ENCODE peak calls at places on chromosomes 13 and 19, in six cellular contexts. D is OCI-LY7; S is IMR-90; B is naive thymus-derived CD4-positive, alpha-beta T cell; C is CD4-positive, alpha-beta memory T cell; N is effector memory CD4-positive, alpha-beta T cell. J is an unnamed sample. For H3K4me1, the result is how much of the 10 kb centered on the place peaks cover.

GRCh38 chr13:37475966-37476365 is 122.6 kb downstream of the POSTN start:
- DNase-seq in S (peak), D (no peak), C (no peak), N (no peak), B (no peak), J (no peak)

GRCh38 chr13:79966039-79966438 is 374.9 kb downstream of the SPRY2 start:
- DNase-seq in D (no peak), B (no peak), C (no peak), S (peak), N (no peak), J (no peak)

GRCh38 chr13:59269476-59269875 is 894.3 kb downstream of the DIAPH3 start:
- DNase-seq in C (no peak), B (no peak), N (no peak), S (peak), D (no peak), J (no peak)

GRCh38 chr13:43883636-43884035 is 3.9 kb downstream of the LACC1 start:
- DNase-seq in D (no peak), C (no peak), S (peak), N (no peak), B (no peak), J (no peak)

GRCh38 chr19:29660835-29661234 is 4.4 kb upstream of the PLEKHF1 start:
- DNase-seq in S (no peak), C (no peak), N (no peak), B (peak), D (no peak), J (no peak)

GRCh38 chr19:51366050-51366998 is at the start of gene ETFB:
- DNase-seq in S (peak), B (peak), N (peak), C (peak), D (peak), J (peak)

GRCh38 chr19:48900477-48901452 is 653 bp downstream of the NUCB1 start:
- DNase-seq in C (peak), B (no peak), D (peak), S (peak), N (no peak), J (peak)

GRCh38 chr19:35666251-35666913 is at the start of gene UPK1A:
- DNase-seq in C (no peak), N (no peak), D (no peak), S (no peak), B (no peak), J (no peak)

GRCh38 chr13:31996611-31997010 is 35.0 kb upstream of the FRY start:
- DNase-seq in S (no peak), N (no peak), C (no peak), B (no peak), D (no peak), J (no peak)

GRCh38 chr13:68023838-68024581 is 793.9 kb upstream of the PCDH9 start:
- DNase-seq in S (no peak), N (no peak), B (no peak), D (no peak), C (no peak), J (no peak)

GRCh38 chr13:113152894-113153809 is 5.3 kb upstream of the PROZ start:
- DNase-seq in S (no peak), N (no peak), B (peak), D (peak), C (no peak), J (peak)

GRCh38 chr19:14337510-14337909 is 43.7 kb upstream of the ADGRE5 start:
- DNase-seq in N (peak), S (no peak), B (no peak), C (peak), D (peak), J (peak)

GRCh38 chr19:3536429-3537100 is 2.4 kb upstream of the TEKTIP1 start:
- DNase-seq in C (no peak), S (no peak), B (no peak), N (no peak), D (no peak), J (no peak)
- H3K4me1 ChIP-seq in C (under half), S (under half), B (under half), N (under half), D (under half), J (under half)

DNA sequence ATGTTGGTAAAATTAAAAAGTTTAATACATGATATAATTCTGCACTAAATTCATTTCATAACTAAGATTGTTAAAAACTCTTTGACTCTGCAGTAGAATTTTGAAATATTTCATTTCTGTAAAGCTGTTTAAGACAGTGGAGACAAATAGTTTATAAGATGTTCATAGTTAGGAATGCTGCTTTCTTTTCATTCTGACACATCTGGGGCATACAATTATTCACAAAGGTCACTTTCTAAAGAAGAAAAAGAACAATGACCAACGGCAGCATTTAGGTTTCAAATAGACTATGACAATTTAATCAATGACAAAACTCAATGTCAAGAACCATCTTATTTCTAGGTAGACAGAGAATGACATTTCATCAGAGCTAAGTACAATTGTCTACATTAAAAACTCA is 1422.1 kb downstream of the PCDH9 start:
- DNase-seq in B (no peak), S (peak), D (no peak), N (no peak), C (no peak), J (no peak)
- H3K27ac ChIP-seq in B (no peak), S (no peak), D (no peak), N (no peak), C (no peak), J (no peak)

GRCh38 chr13:78602561-78603239 is 652 bp downstream of the POU4F1 start:
- DNase-seq in B (no peak), D (peak), C (no peak), N (no peak), S (no peak), J (no peak)

GRCh38 chr13:78601124-78601885 is 2.0 kb downstream of the POU4F1 start:
- DNase-seq in S (peak), C (no peak), D (no peak), B (no peak), N (no peak), J (peak)

GRCh38 chr13:78604782-78605611 is 1.6 kb upstream of the POU4F1 start:
- DNase-seq in S (peak), B (no peak), D (peak), N (no peak), C (no peak), J (no peak)

GRCh38 chr13:78601886-78602560 is 1.3 kb downstream of the POU4F1 start:
- DNase-seq in S (no peak), B (no peak), C (no peak), D (no peak), N (no peak), J (no peak)

GRCh38 chr13:78603240-78603947 is at the start of gene POU4F1:
- DNase-seq in D (peak), N (peak), B (no peak), C (peak), S (peak), J (peak)
- H3K4me1 ChIP-seq in D (under half), N (under half), B (under half), C (under half), S (under half), J (under half)

DNA sequence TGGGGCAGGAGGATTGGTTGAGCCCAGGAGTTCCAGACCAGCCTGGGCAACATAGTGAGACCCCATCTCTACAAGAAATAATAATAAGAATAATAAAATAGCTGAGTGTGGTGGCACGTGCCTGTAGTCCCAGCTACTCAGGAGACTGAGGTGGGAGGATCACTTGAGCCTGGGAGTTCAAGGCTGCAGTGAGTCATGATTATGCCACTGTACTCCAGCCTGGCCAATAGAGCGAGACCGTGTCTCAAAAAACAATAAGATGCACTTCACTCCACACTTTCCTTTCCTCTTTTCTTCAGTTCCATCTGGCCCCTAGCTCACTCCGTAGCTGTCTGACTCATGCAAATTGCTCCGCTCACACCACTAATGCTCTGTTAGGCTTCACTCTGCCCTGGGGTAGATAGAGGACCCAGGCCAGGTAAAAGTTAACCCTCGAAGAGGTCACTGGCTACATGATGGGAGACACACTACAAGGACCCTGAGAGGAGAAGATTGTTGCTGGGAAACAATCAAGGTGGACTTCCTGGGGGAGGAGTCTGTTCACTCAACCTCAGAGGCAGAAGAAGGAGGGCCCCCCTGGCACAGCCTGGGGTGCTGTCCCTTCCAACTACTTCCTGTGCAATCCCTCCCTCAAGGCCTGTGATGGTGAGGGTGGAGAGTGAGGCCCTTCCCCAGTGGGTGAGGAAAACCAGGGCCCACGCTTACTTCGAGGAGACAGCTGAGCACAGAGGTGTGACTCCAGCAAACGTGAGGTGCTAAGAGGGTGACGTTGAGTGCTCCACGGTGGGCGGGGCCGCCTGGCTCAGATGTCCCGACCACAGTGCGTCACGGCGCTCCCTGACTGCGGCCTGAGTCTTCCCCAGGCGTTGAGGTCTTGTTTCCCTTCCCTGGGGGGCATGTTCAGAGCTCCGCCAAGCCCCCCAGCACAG is 8.8 kb upstream of the TNFSF9 start:
- DNase-seq in S (no peak), B (no peak), C (peak), D (peak), N (peak), J (peak)
- H3K27ac ChIP-seq in S (no peak), B (no peak), C (no peak), D (peak), N (no peak), J (peak)

GRCh38 chr19:5969476-5969875 is 8.5 kb downstream of the RANBP3 start:
- DNase-seq in C (no peak), B (no peak), N (no peak), D (no peak), S (no peak), J (no peak)
- H3K4me1 ChIP-seq in C (half or more), B (under half), N (under half), D (under half), S (under half), J (half or more)

GRCh38 chr19:1386945-1387683 is 3.4 kb downstream of the NDUFS7 start:
- DNase-seq in S (no peak), B (no peak), D (no peak), C (no peak), N (no peak), J (no peak)
- H3K27ac ChIP-seq in S (no peak), B (no peak), D (no peak), C (no peak), N (no peak), J (no peak)

GRCh38 chr19:41864374-41864773 is 4.3 kb downstream of the RPS19 start:
- DNase-seq in D (no peak), N (no peak), B (no peak), C (no peak), S (no peak), J (peak)
- H3K4me1 ChIP-seq in D (half or more), N (half or more), B (half or more), C (half or more), S (under half), J (half or more)

GRCh38 chr19:45496349-45496953 is 396 bp downstream of the RTN2 start:
- DNase-seq in D (no peak), N (no peak), S (no peak), C (peak), B (peak), J (no peak)
- H3K27ac ChIP-seq in D (no peak), N (no peak), S (no peak), C (no peak), B (no peak), J (no peak)

DNA sequence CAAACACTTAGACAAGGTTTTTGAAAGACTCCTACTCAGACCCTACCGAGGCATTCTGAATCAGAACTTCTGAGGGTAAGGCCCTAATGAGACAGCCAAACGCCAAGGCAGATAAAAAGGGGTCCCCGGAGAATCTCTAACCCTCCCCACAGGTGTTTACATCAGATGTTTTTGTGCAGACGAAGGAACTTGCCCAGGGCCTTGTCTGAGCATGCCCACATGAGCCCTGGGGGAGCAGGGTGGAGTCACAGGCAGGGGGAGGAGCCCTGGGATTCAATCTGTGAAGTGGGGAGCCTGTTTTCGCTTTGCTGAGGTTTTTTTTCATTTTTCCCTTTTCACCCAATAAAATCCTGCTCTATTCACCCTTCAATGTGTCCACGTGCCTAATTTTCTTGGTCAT is 61.6 kb upstream of the MED4 start:
- DNase-seq in S (no peak), B (peak), D (peak), N (peak), C (peak), J (peak)
- H3K4me1 ChIP-seq in S (under half), B (under half), D (under half), N (under half), C (half or more), J (half or more)

GRCh38 chr19:7978196-7978825 is 27.1 kb downstream of the ELAVL1 start:
- DNase-seq in N (no peak), D (no peak), B (no peak), C (no peak), S (peak), J (no peak)

GRCh38 chr19:7979559-7979958 is 25.9 kb downstream of the ELAVL1 start:
- DNase-seq in C (no peak), D (no peak), S (no peak), B (no peak), N (no peak), J (no peak)

GRCh38 chr19:7980168-7980567 is 25.3 kb downstream of the ELAVL1 start:
- DNase-seq in B (no peak), S (no peak), C (no peak), D (no peak), N (no peak), J (no peak)

GRCh38 chr19:7977723-7978040 is 27.8 kb downstream of the ELAVL1 start:
- DNase-seq in N (no peak), D (no peak), S (no peak), B (no peak), C (no peak), J (no peak)

GRCh38 chr19:7979011-7979410 is 26.4 kb downstream of the ELAVL1 start:
- DNase-seq in S (no peak), D (no peak), C (no peak), B (no peak), N (no peak), J (no peak)
- H3K27ac ChIP-seq in S (no peak), D (no peak), C (no peak), B (no peak), N (no peak), J (no peak)